ENCODE peak calls at places on chromosome 6, in ten cellular contexts. L is colonic mucosa; U is lower lobe of right lung; Y is adrenal gland; M is brain microvascular endothelial cell; T is CD4-positive, alpha-beta T cell; K is PC-3; V is left lung; A is fibroblast of lung; P is transverse colon. Q is an unnamed sample.

GRCh38 chr6:147227770-147228320 is 23.6 kb downstream of the STXBP5 start:
- DNase-seq in Y (no peak), A (peak), V (no peak), L (no peak), K (no peak), T (no peak), M (no peak), U (no peak), P (no peak), Q (no peak)

GRCh38 chr6:21740719-21741118 is 147.2 kb downstream of the SOX4 start:
- DNase-seq in U (no peak), T (no peak), A (peak), Y (no peak), K (peak), L (no peak), P (no peak), M (peak), V (no peak), Q (no peak)

GRCh38 chr6:32942555-32942954 is 1.7 kb upstream of the HLA-DMB start:
- DNase-seq in A (no peak), M (no peak), L (no peak), T (no peak), Y (no peak), V (no peak), K (no peak), P (no peak), U (no peak), Q (no peak)

GRCh38 chr6:159180001-159180400 is 10.8 kb downstream of the FNDC1 start:
- DNase-seq in K (no peak), A (peak), Y (no peak), M (peak), L (no peak), V (no peak), P (no peak), U (no peak), T (no peak), Q (no peak)

GRCh38 chr6:169253745-169254238 is at the start of gene THBS2:
- DNase-seq in P (peak), A (peak), M (peak), K (no peak), L (no peak), Y (no peak), U (no peak), T (no peak), V (peak), Q (peak)

GRCh38 chr6:107620736-107621135 is 130.8 kb downstream of the SOBP start:
- DNase-seq in U (no peak), P (no peak), A (peak), Y (no peak), K (no peak), M (no peak), V (no peak), L (no peak), T (no peak), Q (no peak)

GRCh38 chr6:30272032-30272431 is 54.7 kb upstream of the TRIM39 start:
- DNase-seq in T (no peak), K (peak), L (no peak), A (no peak), V (no peak), Y (no peak), M (no peak), U (no peak), P (no peak), Q (no peak)

GRCh38 chr6:72702421-72702820 is 80.6 kb downstream of the KCNQ5 start:
- DNase-seq in M (no peak), T (no peak), A (no peak), Y (no peak), U (no peak), L (no peak), P (no peak), K (no peak), V (no peak), Q (no peak)

GRCh38 chr6:148396926-148397325 is 54.3 kb downstream of the SASH1 start:
- DNase-seq in U (no peak), Y (no peak), K (no peak), P (no peak), L (no peak), V (no peak), T (no peak), M (no peak), A (no peak), Q (no peak)

GRCh38 chr6:167227984-167228383 is 63.1 kb upstream of the UNC93A start:
- DNase-seq in A (no peak), L (no peak), T (no peak), Y (no peak), M (no peak), U (no peak), K (no peak), V (no peak), P (no peak), Q (no peak)

GRCh38 chr6:33280539-33280938 is 3.6 kb downstream of the B3GALT4 start:
- DNase-seq in Y (no peak), U (no peak), V (no peak), L (no peak), A (no peak), K (no peak), T (no peak), M (no peak), P (no peak), Q (no peak)

GRCh38 chr6:4066029-4066755 is 12.7 kb downstream of the FAM217A start:
- DNase-seq in A (no peak), V (no peak), U (no peak), T (no peak), K (no peak), L (no peak), M (no peak), P (no peak), Y (no peak), Q (no peak)

GRCh38 chr6:96948631-96949030 is 24.1 kb downstream of the KLHL32 start:
- DNase-seq in U (no peak), P (no peak), V (no peak), T (no peak), L (no peak), Y (no peak), A (no peak), M (no peak), K (no peak), Q (no peak)

GRCh38 chr6:69933239-69933638 is 66.9 kb downstream of the COL19A1 start:
- DNase-seq in V (no peak), M (no peak), K (no peak), P (no peak), T (no peak), L (no peak), Y (no peak), A (no peak), U (no peak), Q (no peak)

GRCh38 chr6:35047265-35048011 is 93.7 kb downstream of the TCP11 start:
- DNase-seq in V (no peak), A (peak), P (peak), K (no peak), Y (peak), T (no peak), M (peak), L (no peak), U (no peak), Q (no peak)

GRCh38 chr6:12149944-12150510 is 137.9 kb downstream of the HIVEP1 start:
- DNase-seq in L (no peak), M (no peak), U (no peak), T (no peak), K (no peak), Y (no peak), P (no peak), V (no peak), A (no peak), Q (no peak)

GRCh38 chr6:24927985-24928735 is 7.6 kb downstream of the RIPOR2 start:
- DNase-seq in V (no peak), K (peak), Y (no peak), U (no peak), T (no peak), M (peak), L (no peak), P (no peak), A (peak), Q (no peak)

GRCh38 chr6:154457881-154458284 is 52.6 kb downstream of the CNKSR3 start:
- DNase-seq in K (peak), A (no peak), T (no peak), Y (no peak), L (no peak), M (no peak), V (no peak), P (no peak), U (no peak), Q (peak)

GRCh38 chr6:30880563-30881252 is 3.6 kb upstream of the DDR1 start:
- DNase-seq in Y (no peak), T (no peak), U (no peak), K (no peak), V (no peak), P (no peak), L (no peak), M (no peak), A (no peak), Q (no peak)

GRCh38 chr6:30947231-30947630 is 6.5 kb downstream of the MUCL3 start:
- DNase-seq in K (no peak), T (no peak), U (no peak), L (no peak), A (no peak), Y (no peak), P (no peak), M (no peak), V (no peak), Q (no peak)

GRCh38 chr6:169244684-169245383 is 8.8 kb downstream of the THBS2 start:
- DNase-seq in L (no peak), Y (no peak), A (no peak), P (no peak), K (no peak), V (no peak), U (no peak), M (no peak), T (no peak), Q (no peak)

GRCh38 chr6:90362273-90362672 is 65.6 kb upstream of the BACH2 start:
- DNase-seq in A (peak), K (peak), Y (no peak), U (no peak), L (no peak), M (peak), P (no peak), V (no peak), T (no peak), Q (no peak)

GRCh38 chr6:17167327-17167979 is 65.6 kb downstream of the STMND1 start:
- DNase-seq in U (peak), P (peak), K (peak), A (peak), M (peak), Y (peak), T (no peak), V (no peak), L (peak), Q (peak)

GRCh38 chr6:139623382-139623781 is 248.9 kb upstream of the CITED2 start:
- DNase-seq in P (no peak), V (no peak), A (peak), T (no peak), K (no peak), Y (no peak), L (no peak), U (no peak), M (peak), Q (no peak)

GRCh38 chr6:116268589-116269293 is 11.0 kb downstream of the TSPYL1 start:
- DNase-seq in V (no peak), A (peak), Y (no peak), K (peak), P (no peak), T (no peak), M (peak), U (no peak), L (no peak), Q (peak)

GRCh38 chr6:61842005-61842404 is 444.0 kb downstream of the KHDRBS2 start:
- DNase-seq in L (no peak), A (no peak), P (no peak), T (no peak), M (no peak), U (no peak), K (no peak), Y (no peak), V (no peak), Q (no peak)
- H3K27ac ChIP-seq in L (no peak), A (no peak), P (no peak), T (no peak), M (no peak), U (no peak), K (no peak), Y (no peak), V (no peak), Q (no peak)

DNA sequence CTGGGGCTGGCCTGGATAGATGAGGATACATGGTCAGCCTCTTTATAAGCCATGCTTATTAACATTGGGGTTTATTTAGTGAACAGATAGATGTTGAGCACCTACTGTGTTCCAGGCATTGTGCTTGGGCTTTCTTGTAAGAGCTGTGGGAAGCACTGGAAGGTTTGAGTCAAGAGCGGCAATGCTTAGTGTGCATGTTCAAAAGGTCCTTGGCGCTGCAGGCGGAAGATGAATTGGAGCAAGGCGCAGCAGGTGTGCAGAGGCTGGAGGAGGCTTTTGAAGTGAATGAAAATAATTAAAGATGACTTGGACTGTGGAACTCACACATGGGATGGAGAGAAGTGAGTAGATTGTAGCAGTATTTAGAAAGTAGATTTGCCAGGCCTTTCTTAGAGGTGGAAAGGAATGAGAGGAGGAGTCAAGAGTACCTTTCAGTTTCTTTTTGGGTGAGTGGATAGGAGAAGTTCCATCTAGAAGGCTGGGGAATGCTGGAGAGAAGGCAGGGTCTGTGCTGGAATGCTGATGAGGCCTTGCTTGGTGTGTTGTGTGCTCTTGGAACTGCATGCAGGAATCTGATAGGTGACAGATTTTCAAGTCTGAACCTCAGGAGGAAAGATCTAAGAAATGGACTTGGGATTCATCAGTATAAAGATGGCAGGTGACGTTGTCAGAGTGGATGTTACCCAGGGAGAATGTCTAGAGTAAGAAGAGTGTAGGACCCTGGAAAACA is 26.4 kb downstream of the SNX9 start:
- DNase-seq in U (no peak), Y (no peak), V (no peak), L (no peak), M (no peak), P (no peak), T (no peak), K (no peak), A (no peak), Q (no peak)
- TF ChIP-seq CTCF in U (no peak), Y (no peak), V (no peak), L (no peak), M (no peak), P (no peak), T (no peak), K (no peak), A (no peak), Q (no peak)

DNA sequence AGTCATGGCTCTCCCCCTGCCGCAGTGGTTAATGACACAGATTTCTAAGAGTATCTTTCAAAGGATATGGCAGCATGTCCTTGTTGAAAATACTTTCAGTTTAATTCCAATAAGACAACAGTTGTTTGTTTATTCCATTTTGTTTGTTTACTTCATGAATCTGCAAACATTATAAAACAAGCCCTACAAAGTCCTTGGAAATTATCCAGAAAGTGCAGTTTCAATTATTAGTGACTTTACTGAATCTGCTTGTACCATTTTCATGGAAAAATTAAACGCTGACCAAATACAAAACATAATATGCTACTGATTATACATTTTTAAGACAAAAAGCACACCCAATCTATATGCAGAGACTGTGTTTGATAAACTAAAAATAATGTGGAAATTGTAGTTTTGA is 3.3 kb downstream of the HEY2 start:
- DNase-seq in U (no peak), V (no peak), M (no peak), L (no peak), Y (no peak), A (no peak), T (no peak), P (no peak), K (no peak), Q (no peak)
- H3K27ac ChIP-seq in U (no peak), V (no peak), M (no peak), L (no peak), Y (no peak), A (no peak), T (no peak), P (no peak), K (no peak), Q (no peak)

GRCh38 chr6:1893470-1894130 is 283.9 kb downstream of the FOXC1 start:
- DNase-seq in V (no peak), P (no peak), A (no peak), T (no peak), Y (no peak), L (no peak), U (no peak), K (peak), M (no peak), Q (no peak)
- TF ChIP-seq CTCF in V (no peak), P (no peak), A (no peak), T (no peak), Y (no peak), L (no peak), U (no peak), K (peak), M (peak), Q (no peak)

GRCh38 chr6:5997420-5998093 is 9.2 kb downstream of the NRN1 start:
- DNase-seq in A (no peak), M (no peak), Y (peak), K (no peak), P (no peak), L (no peak), U (peak), T (no peak), V (peak), Q (no peak)

GRCh38 chr6:5994999-5995698 is 11.6 kb downstream of the NRN1 start:
- DNase-seq in A (no peak), K (no peak), T (no peak), P (no peak), L (no peak), Y (no peak), U (no peak), M (no peak), V (no peak), Q (no peak)

GRCh38 chr6:5995705-5996686 is 10.7 kb downstream of the NRN1 start:
- DNase-seq in P (peak), Y (peak), A (peak), K (no peak), L (peak), T (no peak), U (peak), M (peak), V (peak), Q (peak)

GRCh38 chr6:5998236-5998635 is 8.5 kb downstream of the NRN1 start:
- DNase-seq in Y (no peak), K (no peak), P (no peak), M (no peak), V (no peak), T (no peak), A (no peak), L (no peak), U (no peak), Q (no peak)

DNA sequence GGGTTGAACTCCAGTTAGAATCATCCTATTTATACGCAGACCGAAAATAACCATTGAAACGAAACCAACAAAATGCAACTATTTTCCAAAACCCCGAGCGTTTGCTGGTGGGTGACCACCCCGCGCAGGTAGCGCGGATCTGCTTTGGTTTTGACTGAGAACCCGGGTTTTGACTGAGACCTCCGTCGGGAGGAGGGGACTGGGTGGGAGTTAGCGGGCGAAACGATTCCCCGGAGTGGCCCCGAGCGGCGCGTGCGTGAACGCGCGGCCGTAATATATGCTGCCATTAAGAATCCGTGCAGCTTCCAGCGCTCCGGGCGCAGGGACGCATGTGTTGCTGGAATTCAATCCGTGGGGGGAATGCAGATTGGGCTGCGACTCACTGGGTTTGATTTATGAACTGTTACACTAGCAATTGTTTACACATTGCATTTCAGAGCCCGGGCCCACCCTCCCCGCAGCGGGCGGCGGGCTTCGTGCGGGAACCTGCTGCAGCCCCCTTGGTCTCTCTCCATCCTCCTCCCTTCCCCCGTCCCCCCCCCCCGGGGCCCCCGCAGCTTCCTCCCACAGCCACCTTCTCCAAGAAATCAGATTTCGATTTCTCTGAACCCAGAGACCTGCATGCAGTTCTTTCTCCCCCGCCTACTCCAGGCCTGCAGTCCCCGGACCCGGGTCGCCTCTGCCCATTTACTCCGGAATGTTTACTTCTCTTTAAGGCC is 9.9 kb downstream of the NRN1 start:
- DNase-seq in U (peak), T (no peak), M (peak), A (no peak), L (no peak), K (no peak), V (peak), Y (no peak), P (no peak), Q (no peak)
- H3K27ac ChIP-seq in U (peak), T (no peak), M (no peak), A (no peak), L (no peak), K (no peak), V (peak), Y (peak), P (peak), Q (no peak)